ENCODE peak calls at places on chromosomes 5 and 9, in eight cellular contexts. C is AG10803, I is nephron progenitor cell, Y is K562, B is RWPE1, U is HFF-Myc, F is AG04450, O is body of pancreas. G is an unnamed sample.

GRCh38 chr9:111559000-111559610 is 34.1 kb downstream of the ZNF483 start:
- DNase-seq in C (peak; percentile 73), I (no peak), Y (no peak), B (peak; percentile 40), U (peak; percentile 16), F (no peak), O (no peak), G (peak; percentile 77)

GRCh38 chr9:20074291-20074690 is 285.5 kb upstream of the SLC24A2 start:
- DNase-seq in C (no peak), I (no peak), Y (no peak), B (no peak), U (no peak), F (no peak), O (no peak), G (no peak)

GRCh38 chr5:53109041-53109435 is 519 bp downstream of the MOCS2 start:
- DNase-seq in C (peak; percentile 23), I (no peak), Y (no peak), B (peak; percentile 22), U (no peak), F (no peak), O (no peak), G (no peak)

GRCh38 chr5:150245111-150245789 is 44.3 kb downstream of the CAMK2A start:
- DNase-seq in C (peak; percentile 22), I (peak; percentile 58), Y (peak; percentile 77), B (no peak), U (no peak), F (no peak), O (peak; percentile 12), G (no peak)

GRCh38 chr9:1200847-1201251 is 150.7 kb downstream of the DMRT2 start:
- DNase-seq in C (no peak), I (no peak), Y (no peak), B (no peak), U (no peak), F (no peak), O (peak; percentile 30), G (no peak)

GRCh38 chr5:7827602-7828001 is 23.3 kb downstream of the CFAP90 start:
- DNase-seq in C (peak; percentile 51), I (no peak), Y (no peak), B (no peak), U (no peak), F (no peak), O (no peak), G (no peak)

GRCh38 chr9:80061940-80062339 is 490.2 kb downstream of the TLE4 start:
- DNase-seq in C (peak; percentile 86), I (no peak), Y (no peak), B (no peak), U (peak; percentile 43), F (peak; percentile 77), O (peak; percentile 19), G (no peak)

GRCh38 chr5:145531038-145531734 is 304.0 kb downstream of the PRELID2 start:
- DNase-seq in C (peak; percentile 72), I (no peak), Y (no peak), B (peak; percentile 92), U (peak; percentile 30), F (peak; percentile 47), O (peak; percentile 45), G (peak; percentile 81)

GRCh38 chr9:13278023-13278367 is 1.5 kb downstream of the MPDZ start:
- DNase-seq in C (no peak), I (no peak), Y (no peak), B (no peak), U (no peak), F (no peak), O (no peak), G (no peak)

GRCh38 chr5:34895641-34896419 is 19.5 kb downstream of the RAD1 start:
- DNase-seq in C (peak; percentile 38), I (no peak), Y (peak; percentile 75), B (no peak), U (no peak), F (no peak), O (no peak), G (no peak)

GRCh38 chr9:6552738-6553121 is 92.8 kb downstream of the GLDC start:
- DNase-seq in C (no peak), I (no peak), Y (no peak), B (no peak), U (no peak), F (no peak), O (no peak), G (no peak)

GRCh38 chr9:6551126-6551525 is 94.4 kb downstream of the GLDC start:
- DNase-seq in C (no peak), I (no peak), Y (no peak), B (no peak), U (no peak), F (no peak), O (no peak), G (no peak)

GRCh38 chr9:6549106-6549505 is 96.4 kb downstream of the GLDC start:
- DNase-seq in C (no peak), I (no peak), Y (no peak), B (no peak), U (no peak), F (no peak), O (no peak), G (no peak)

GRCh38 chr9:6557883-6558282 is 87.6 kb downstream of the GLDC start:
- DNase-seq in C (no peak), I (no peak), Y (no peak), B (no peak), U (no peak), F (no peak), O (no peak), G (no peak)

GRCh38 chr9:6552033-6552737 is 93.3 kb downstream of the GLDC start:
- DNase-seq in C (peak; percentile 48), I (no peak), Y (no peak), B (no peak), U (peak; percentile 46), F (peak; percentile 69), O (no peak), G (no peak)
- TF ChIP-seq CTCF in C (no peak), I (no peak), Y (no peak), B (no peak), U (peak; percentile 24), F (peak; percentile 47), O (no peak), G (peak; percentile 5)

GRCh38 chr5:143685416-143685815 is 126.5 kb upstream of the HMHB1 start:
- DNase-seq in C (peak; percentile 25), I (no peak), Y (no peak), B (no peak), U (no peak), F (no peak), O (no peak), G (peak; percentile 11)
- TF ChIP-seq CTCF in C (peak; percentile 44), I (no peak), Y (peak; percentile 26), B (no peak), U (no peak), F (peak; percentile 26), O (no peak), G (peak; percentile 51)

DNA sequence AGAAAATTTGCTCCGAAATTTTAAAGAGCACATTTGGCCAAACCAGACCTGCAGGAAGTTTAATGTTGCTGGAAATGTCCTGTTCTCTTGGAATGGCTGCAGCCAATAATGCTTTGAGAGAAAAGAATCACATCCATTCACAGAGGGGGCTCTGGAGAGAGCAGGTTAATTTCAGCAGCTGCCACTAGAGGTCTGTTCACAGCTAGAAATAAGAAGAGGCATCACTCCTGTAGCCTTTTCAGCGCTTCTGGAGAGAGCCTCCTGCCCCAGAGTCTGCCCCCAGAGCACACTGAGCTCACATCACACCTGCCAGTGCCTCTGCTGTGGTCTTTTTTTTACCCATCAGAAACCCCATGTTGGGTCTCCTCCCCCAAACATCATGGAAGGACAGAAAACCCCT is 124.8 kb upstream of the RAD23B start:
- DNase-seq in C (peak; percentile 44), I (peak; percentile 12), Y (no peak), B (peak; percentile 59), U (no peak), F (no peak), O (no peak), G (no peak)
- TF ChIP-seq CTCF in C (peak; percentile 65), I (peak; percentile 55), Y (peak; percentile 30), B (peak; percentile 21), U (peak; percentile 44), F (peak; percentile 59), O (no peak), G (peak; percentile 53)

GRCh38 chr5:94613583-94613982 is 4.8 kb downstream of the KIAA0825 start:
- DNase-seq in C (no peak), I (no peak), Y (peak; percentile 16), B (no peak), U (no peak), F (no peak), O (peak; percentile 3), G (no peak)
- TF ChIP-seq CTCF in C (peak; percentile 23), I (no peak), Y (peak; percentile 58), B (no peak), U (peak; percentile 15), F (peak; percentile 27), O (no peak), G (peak; percentile 41)

DNA sequence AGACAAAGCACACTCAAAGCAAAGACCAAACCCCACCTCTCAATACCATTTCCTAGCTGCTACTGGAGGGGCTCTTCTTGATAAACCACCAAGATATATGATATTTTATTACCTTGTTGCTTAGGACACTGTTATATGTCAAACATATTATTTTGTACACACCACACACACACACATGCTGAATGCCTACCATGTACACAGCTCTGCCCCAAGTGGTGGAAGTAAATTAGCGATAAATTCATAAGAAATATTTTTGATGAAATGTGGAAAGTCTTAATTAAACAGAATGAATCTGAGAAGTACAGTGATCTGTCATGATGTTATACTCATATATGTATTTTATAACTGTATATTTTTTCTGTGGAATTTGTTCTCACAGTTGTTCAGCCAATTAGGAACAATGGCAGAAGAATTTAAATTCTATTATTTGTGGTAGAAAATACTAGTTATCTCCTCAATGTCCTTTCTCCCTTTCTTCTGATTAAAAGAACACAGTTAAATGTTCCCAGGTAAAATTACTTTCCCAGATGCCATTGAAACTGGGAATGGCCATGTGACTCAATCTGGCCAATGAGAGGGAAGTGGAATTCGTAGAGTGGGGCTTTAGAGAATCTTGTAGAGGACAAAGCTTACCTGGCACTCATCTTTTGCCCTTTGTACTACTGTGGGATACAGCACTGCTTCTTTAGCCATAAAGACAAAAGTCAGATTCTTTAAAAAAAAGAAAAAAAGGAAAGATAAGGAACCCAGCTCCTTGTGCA is 156.5 kb downstream of the SNCAIP start:
- DNase-seq in C (no peak), I (no peak), Y (no peak), B (no peak), U (no peak), F (no peak), O (no peak), G (no peak)
- TF ChIP-seq CTCF in C (peak; percentile 18), I (no peak), Y (no peak), B (peak; percentile 15), U (no peak), F (peak; percentile 24), O (no peak), G (peak; percentile 37)

DNA sequence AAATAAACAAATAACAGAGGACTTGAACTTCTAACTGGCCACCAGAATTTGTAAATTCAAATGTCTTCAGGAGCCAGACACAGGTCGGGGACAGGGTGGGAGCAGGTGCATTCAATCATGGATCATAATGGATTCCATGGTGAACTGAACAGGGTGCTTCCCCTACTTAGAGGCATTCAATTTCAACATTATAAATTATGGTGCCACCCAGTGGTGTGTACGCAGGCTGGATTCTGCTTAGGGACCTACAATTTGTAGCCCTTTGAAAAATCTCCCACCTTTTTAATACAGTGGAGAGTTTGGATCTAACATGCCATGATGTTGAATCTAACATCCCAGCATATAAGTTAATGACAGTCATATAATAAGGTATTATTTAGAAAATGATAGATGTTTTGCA is 22.3 kb downstream of the KLF9 start:
- DNase-seq in C (no peak), I (no peak), Y (no peak), B (no peak), U (no peak), F (no peak), O (no peak), G (no peak)
- TF ChIP-seq CTCF in C (no peak), I (no peak), Y (peak; percentile 32), B (no peak), U (peak; percentile 14), F (peak; percentile 19), O (no peak), G (peak; percentile 54)

GRCh38 chr5:5418764-5419163 is 3.7 kb upstream of the ICE1 start:
- DNase-seq in C (no peak), I (no peak), Y (no peak), B (no peak), U (no peak), F (no peak), O (no peak), G (no peak)
- TF ChIP-seq CTCF in C (no peak), I (no peak), Y (no peak), B (no peak), U (no peak), F (no peak), O (no peak), G (no peak)

G was measured in foreskin keratinocyte.